ENCODE peak calls at places on chromosomes 16 and 17, in seven cellular contexts. V is psoas muscle, A is AG04449, D is neural progenitor cell, W is ascending aorta, L is tibial artery, T is Caco-2. N is an unnamed sample.

GRCh38 chr17:48011405-48012150 is 26.0 kb downstream of the COPZ2 start:
- DNase-seq in L (no peak), D (peak), T (peak), W (no peak), V (no peak), A (no peak), N (no peak)

GRCh38 chr16:61834082-61834481 is 202.2 kb downstream of the CDH8 start:
- DNase-seq in T (no peak), A (no peak), W (no peak), V (no peak), L (no peak), D (no peak), N (no peak)

GRCh38 chr17:46848534-46848933 is 2.8 kb upstream of the WNT9B start:
- DNase-seq in W (no peak), T (no peak), L (no peak), D (no peak), A (no peak), V (no peak), N (no peak)

GRCh38 chr16:11674818-11675560 is 6.7 kb downstream of the SNN start:
- DNase-seq in T (no peak), D (no peak), A (no peak), L (no peak), W (no peak), V (no peak), N (no peak)

GRCh38 chr16:68247400-68247799 is 2.2 kb downstream of the PLA2G15 start:
- DNase-seq in V (peak), D (no peak), W (no peak), L (no peak), A (no peak), T (no peak), N (no peak)

GRCh38 chr16:79267781-79268180 is 332.8 kb downstream of the MAF start:
- DNase-seq in D (no peak), W (no peak), A (no peak), V (no peak), T (no peak), L (no peak), N (no peak)

GRCh38 chr17:53101706-53102105 is 721.0 kb upstream of the KIF2B start:
- DNase-seq in A (no peak), D (no peak), V (no peak), L (no peak), W (no peak), T (no peak), N (no peak)

GRCh38 chr17:45110676-45111611 is 21.4 kb downstream of the PLCD3 start:
- DNase-seq in T (no peak), D (no peak), V (peak), A (no peak), L (peak), W (no peak), N (no peak)

GRCh38 chr17:14295676-14296075 is 5.2 kb upstream of the HS3ST3B1 start:
- DNase-seq in D (no peak), W (no peak), L (no peak), V (no peak), A (no peak), T (no peak), N (no peak)

GRCh38 chr17:1142503-1143095 is 37.2 kb downstream of the ABR start:
- DNase-seq in W (no peak), D (no peak), L (peak), T (no peak), V (peak), A (no peak), N (no peak)

GRCh38 chr16:53768593-53768992 is 64.6 kb downstream of the FTO start:
- DNase-seq in D (no peak), T (peak), V (no peak), W (no peak), L (no peak), A (peak), N (peak)

GRCh38 chr17:44541884-44542581 is 15.3 kb upstream of the FZD2 start:
- DNase-seq in A (no peak), L (no peak), V (no peak), T (peak), W (no peak), D (peak), N (no peak)

GRCh38 chr16:66905633-66906539 is 12.8 kb downstream of the CDH16 start:
- DNase-seq in V (no peak), L (no peak), T (peak), A (no peak), W (no peak), D (peak), N (no peak)

GRCh38 chr17:52032454-52032853 is 126.1 kb downstream of the CA10 start:
- DNase-seq in L (no peak), W (no peak), V (no peak), A (no peak), D (no peak), T (no peak), N (no peak)

GRCh38 chr17:56148333-56148732 is 4.9 kb upstream of the ANKFN1 start:
- DNase-seq in W (no peak), L (no peak), T (peak), A (no peak), V (no peak), D (no peak), N (no peak)

GRCh38 chr16:56389554-56389953 is 35.8 kb downstream of the AMFR start:
- DNase-seq in L (no peak), T (no peak), A (peak), W (no peak), V (no peak), D (no peak), N (no peak)

GRCh38 chr17:66466933-66467367 is 164.5 kb downstream of the PRKCA start:
- DNase-seq in A (peak), W (no peak), V (peak), L (no peak), D (no peak), T (peak), N (peak)

GRCh38 chr17:39229274-39229913 is 3.6 kb upstream of the STAC2 start:
- DNase-seq in T (no peak), V (no peak), D (no peak), L (no peak), W (no peak), A (no peak), N (no peak)

GRCh38 chr17:75900691-75901533 is 3.8 kb downstream of the MRPL38 start:
- DNase-seq in W (no peak), T (no peak), L (no peak), D (peak), V (no peak), A (no peak), N (no peak)

GRCh38 chr17:6126768-6127167 is 56.6 kb downstream of the WSCD1 start:
- DNase-seq in T (no peak), L (no peak), A (no peak), V (no peak), D (no peak), W (no peak), N (no peak)

GRCh38 chr17:46984892-46985291 is 5.8 kb upstream of the RPRML start:
- DNase-seq in A (no peak), D (no peak), T (no peak), V (no peak), W (no peak), L (no peak), N (no peak)

GRCh38 chr17:20059728-20060188 is 50.6 kb downstream of the SPECC1 start:
- DNase-seq in D (no peak), A (no peak), V (no peak), T (peak), L (no peak), W (no peak), N (no peak)

GRCh38 chr17:82200743-82201497 is 11.7 kb downstream of the CCDC57 start:
- DNase-seq in A (no peak), W (no peak), L (no peak), V (no peak), D (no peak), T (no peak), N (no peak)

GRCh38 chr17:73138541-73139138 is 26.2 kb upstream of the SSTR2 start:
- DNase-seq in W (no peak), A (no peak), T (no peak), V (no peak), L (no peak), D (peak), N (no peak)

GRCh38 chr16:22329199-22329695 is 32.0 kb downstream of the POLR3E start:
- DNase-seq in D (no peak), T (no peak), L (no peak), A (no peak), V (no peak), W (no peak), N (no peak)

DNA sequence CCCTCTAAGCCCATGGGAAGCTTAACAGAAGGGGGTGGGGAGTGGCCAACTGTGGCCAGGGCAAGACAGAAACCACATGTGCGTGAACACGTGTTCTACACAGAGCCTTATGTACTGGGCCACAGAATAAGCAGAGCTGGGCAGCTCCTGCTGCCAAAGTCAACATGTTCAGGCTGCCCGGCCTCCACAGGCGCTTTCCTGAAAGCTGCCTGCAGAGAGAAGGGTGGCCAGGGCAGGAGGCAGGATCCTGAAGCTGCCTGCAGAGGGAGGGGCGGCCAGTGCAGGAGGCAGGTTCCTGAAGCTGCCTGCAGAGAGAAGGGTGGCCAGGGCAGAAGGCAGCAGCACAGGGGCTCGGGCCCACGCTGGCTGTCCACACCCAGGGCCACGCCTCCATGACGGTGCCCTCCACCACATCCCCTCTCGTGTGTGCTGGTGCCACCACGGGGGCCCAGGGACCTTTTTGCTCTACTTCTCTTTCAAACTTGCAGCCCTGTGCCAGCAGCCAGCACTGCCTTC is 79.5 kb downstream of the ANKRD11 start:
- DNase-seq in V (peak), A (peak), T (no peak), L (peak), W (peak), D (no peak), N (peak)
- TF ChIP-seq CTCF in V (no peak), A (peak), T (no peak), L (peak), W (no peak), D (no peak), N (no peak)

GRCh38 chr17:78498848-78499247 is 78.3 kb downstream of the DNAH17 start:
- DNase-seq in V (no peak), L (no peak), T (no peak), A (no peak), D (no peak), W (no peak), N (no peak)
- TF ChIP-seq CTCF in V (no peak), L (no peak), T (no peak), A (no peak), D (no peak), W (no peak), N (no peak)

GRCh38 chr16:76360384-76360783 is 83.2 kb downstream of the CNTNAP4 start:
- DNase-seq in T (no peak), A (no peak), W (no peak), L (no peak), D (no peak), V (no peak), N (no peak)
- TF ChIP-seq CTCF in T (no peak), A (no peak), W (no peak), L (no peak), D (no peak), V (no peak), N (no peak)

GRCh38 chr17:40873255-40873654 is 6.2 kb upstream of the KRT12 start:
- DNase-seq in V (no peak), T (no peak), A (no peak), D (no peak), L (no peak), W (no peak), N (no peak)
- TF ChIP-seq CTCF in V (no peak), T (no peak), A (no peak), D (no peak), L (no peak), W (no peak), N (no peak)

GRCh38 chr16:4377573-4378146 is 6.0 kb downstream of the VASN start:
- DNase-seq in L (no peak), V (no peak), A (no peak), W (no peak), D (peak), T (no peak), N (no peak)
- TF ChIP-seq CTCF in L (no peak), V (no peak), A (peak), W (no peak), D (peak), T (no peak), N (no peak)

GRCh38 chr16:84156342-84156784 is 11.3 kb downstream of the DNAAF1 start:
- DNase-seq in T (no peak), L (no peak), A (no peak), D (no peak), V (no peak), W (no peak), N (no peak)
- TF ChIP-seq CTCF in T (no peak), L (no peak), A (no peak), D (no peak), V (no peak), W (no peak), N (no peak)

N was measured in lung.